ENCODE peak calls at places on chromosome 22, in five cellular contexts. Z is activated CD8-positive, alpha-beta memory T cell treated with anti-CD3 and anti-CD28 coated beads, Interleukin-2, amount 10 ng/mL, durations not matched to agents 7 days and 5 days; N is Caco-2; C is fibroblast of mammary gland; V is transverse colon. M is an unnamed sample.

GRCh38 chr22:23182289-23183106 is 2.2 kb downstream of the BCR start:
- DNase-seq in Z (peak; percentile 54), N (no peak), C (no peak), V (no peak), M (peak; percentile 42)

GRCh38 chr22:37184380-37184755 is 3.7 kb downstream of the C1QTNF6 start:
- DNase-seq in Z (no peak), N (no peak), C (no peak), V (no peak), M (no peak)

GRCh38 chr22:25668437-25668836 is 73.6 kb upstream of the MYO18B start:
- DNase-seq in Z (no peak), N (no peak), C (peak; percentile 90), V (no peak), M (no peak)

GRCh38 chr22:32949719-32950118 is 108.5 kb downstream of the SYN3 start:
- DNase-seq in Z (no peak), N (no peak), C (no peak), V (no peak), M (no peak)

GRCh38 chr22:24093855-24094254 is 82.8 kb downstream of the CABIN1 start:
- DNase-seq in Z (no peak), N (no peak), C (no peak), V (no peak), M (no peak)

GRCh38 chr22:46500201-46500600 is 37.2 kb downstream of the CELSR1 start:
- DNase-seq in Z (no peak), N (no peak), C (no peak), V (no peak), M (no peak)

GRCh38 chr22:47367107-47367690 is 604.7 kb downstream of the TBC1D22A start:
- DNase-seq in Z (peak; percentile 12), N (peak; percentile 15), C (no peak), V (no peak), M (no peak)

GRCh38 chr22:25485626-25486545 is 78.6 kb upstream of the GRK3 start:
- DNase-seq in Z (peak; percentile 52), N (no peak), C (no peak), V (no peak), M (no peak)

GRCh38 chr22:37464181-37464580 is 22.0 kb downstream of the MFNG start:
- DNase-seq in Z (no peak), N (no peak), C (no peak), V (peak; percentile 17), M (no peak)

GRCh38 chr22:46008291-46008690 is 31.3 kb upstream of the WNT7B start:
- DNase-seq in Z (no peak), N (no peak), C (no peak), V (no peak), M (no peak)

GRCh38 chr22:49023879-49024774 is 803.5 kb downstream of the BRD1 start:
- DNase-seq in Z (no peak), N (peak; percentile 15), C (no peak), V (no peak), M (no peak)

GRCh38 chr22:20776624-20777405 is 2.9 kb downstream of the SERPIND1 start:
- DNase-seq in Z (no peak), N (no peak), C (no peak), V (no peak), M (no peak)

GRCh38 chr22:26534874-26535470 is 22.7 kb upstream of the TFIP11 start:
- DNase-seq in Z (no peak), N (no peak), C (no peak), V (no peak), M (no peak)

GRCh38 chr22:50071432-50072166 is 13.5 kb upstream of the TTLL8 start:
- DNase-seq in Z (no peak), N (no peak), C (no peak), V (no peak), M (no peak)

GRCh38 chr22:50732681-50733080 is 5.3 kb upstream of the ACR start:
- DNase-seq in Z (no peak), N (no peak), C (no peak), V (no peak), M (no peak)

GRCh38 chr22:30226192-30226832 is 20.2 kb downstream of the LIF start:
- DNase-seq in Z (no peak), N (no peak), C (no peak), V (no peak), M (no peak)

GRCh38 chr22:11613898-11614755 is 3913.9 kb upstream of the OR11H1 start:
- DNase-seq in Z (no peak), N (no peak), C (no peak), V (no peak), M (no peak)

GRCh38 chr22:45096256-45096907 is 67.3 kb upstream of the NUP50 start:
- DNase-seq in Z (peak; percentile 64), N (peak; percentile 63), C (peak; percentile 61), V (peak; percentile 61), M (peak; percentile 14)

GRCh38 chr22:35742342-35743100 is 24.8 kb downstream of the APOL5 start:
- DNase-seq in Z (no peak), N (no peak), C (peak; percentile 91), V (no peak), M (no peak)

GRCh38 chr22:37801946-37802309 is 5.8 kb upstream of the GCAT start:
- DNase-seq in Z (no peak), N (no peak), C (no peak), V (no peak), M (no peak)

GRCh38 chr22:22721681-22722309 is 77.4 kb downstream of the GGTLC2 start:
- DNase-seq in Z (peak; percentile 62), N (no peak), C (peak; percentile 96), V (no peak), M (peak; percentile 6)

GRCh38 chr22:44906248-44906936 is 103.4 kb downstream of the PHF21B start:
- DNase-seq in Z (no peak), N (no peak), C (no peak), V (no peak), M (no peak)